ENCODE peak calls at places on chromosomes 6 and 20, in eight cellular contexts. B is HepG2, Y is HCT116, V is transverse colon, Q is breast epithelium, A is lower leg skin, Z is ovary, I is GM12892. G is an unnamed sample.

GRCh38 chr20:3687655-3688054 is 5.8 kb upstream of the ADAM33 start:
- DNase-seq in B (peak), Y (peak), V (no peak), Q (no peak), A (no peak), Z (no peak), I (no peak), G (no peak)

GRCh38 chr20:17936791-17937687 is 31.6 kb downstream of the SNX5 start:
- DNase-seq in B (no peak), Y (no peak), V (peak), Q (no peak), A (no peak), Z (peak), I (no peak), G (no peak)

GRCh38 chr6:34595332-34596090 is 39.4 kb upstream of the SPDEF start:
- DNase-seq in B (no peak), Y (no peak), V (no peak), Q (no peak), A (no peak), Z (no peak), I (no peak), G (no peak)

GRCh38 chr6:30844118-30844535 is 40.2 kb upstream of the DDR1 start:
- DNase-seq in B (peak), Y (no peak), V (no peak), Q (no peak), A (no peak), Z (no peak), I (no peak), G (no peak)

GRCh38 chr6:19830171-19830570 is 7.0 kb upstream of the ID4 start:
- DNase-seq in B (peak), Y (no peak), V (no peak), Q (no peak), A (no peak), Z (no peak), I (no peak), G (no peak)

GRCh38 chr6:155985660-155986138 is 530.1 kb upstream of the NOX3 start:
- DNase-seq in B (no peak), Y (no peak), V (no peak), Q (no peak), A (no peak), Z (no peak), I (no peak), G (no peak)

GRCh38 chr6:142872376-142872775 is 72.6 kb downstream of the HIVEP2 start:
- DNase-seq in B (no peak), Y (no peak), V (peak), Q (no peak), A (no peak), Z (no peak), I (no peak), G (no peak)

GRCh38 chr6:511488-512137 is 120.1 kb downstream of the IRF4 start:
- DNase-seq in B (no peak), Y (no peak), V (no peak), Q (no peak), A (no peak), Z (no peak), I (no peak), G (no peak)

GRCh38 chr20:25606094-25606640 is 17.6 kb downstream of the NANP start:
- DNase-seq in B (no peak), Y (no peak), V (no peak), Q (no peak), A (no peak), Z (no peak), I (no peak), G (no peak)

GRCh38 chr6:45687570-45687969 is 309.8 kb upstream of the SUPT3H start:
- DNase-seq in B (no peak), Y (no peak), V (no peak), Q (no peak), A (no peak), Z (no peak), I (no peak), G (peak)

GRCh38 chr6:115717472-115717871 is 343.2 kb downstream of the FRK start:
- DNase-seq in B (no peak), Y (no peak), V (no peak), Q (no peak), A (no peak), Z (no peak), I (no peak), G (no peak)

GRCh38 chr20:22048241-22048640 is 342.8 kb downstream of the PAX1 start:
- DNase-seq in B (no peak), Y (no peak), V (no peak), Q (no peak), A (no peak), Z (no peak), I (no peak), G (no peak)

GRCh38 chr20:62212309-62212708 is 7.8 kb downstream of the HRH3 start:
- DNase-seq in B (no peak), Y (no peak), V (no peak), Q (no peak), A (no peak), Z (no peak), I (no peak), G (no peak)

GRCh38 chr6:16511048-16511660 is 250.1 kb downstream of the ATXN1 start:
- DNase-seq in B (peak), Y (no peak), V (no peak), Q (no peak), A (no peak), Z (no peak), I (no peak), G (no peak)

DNA sequence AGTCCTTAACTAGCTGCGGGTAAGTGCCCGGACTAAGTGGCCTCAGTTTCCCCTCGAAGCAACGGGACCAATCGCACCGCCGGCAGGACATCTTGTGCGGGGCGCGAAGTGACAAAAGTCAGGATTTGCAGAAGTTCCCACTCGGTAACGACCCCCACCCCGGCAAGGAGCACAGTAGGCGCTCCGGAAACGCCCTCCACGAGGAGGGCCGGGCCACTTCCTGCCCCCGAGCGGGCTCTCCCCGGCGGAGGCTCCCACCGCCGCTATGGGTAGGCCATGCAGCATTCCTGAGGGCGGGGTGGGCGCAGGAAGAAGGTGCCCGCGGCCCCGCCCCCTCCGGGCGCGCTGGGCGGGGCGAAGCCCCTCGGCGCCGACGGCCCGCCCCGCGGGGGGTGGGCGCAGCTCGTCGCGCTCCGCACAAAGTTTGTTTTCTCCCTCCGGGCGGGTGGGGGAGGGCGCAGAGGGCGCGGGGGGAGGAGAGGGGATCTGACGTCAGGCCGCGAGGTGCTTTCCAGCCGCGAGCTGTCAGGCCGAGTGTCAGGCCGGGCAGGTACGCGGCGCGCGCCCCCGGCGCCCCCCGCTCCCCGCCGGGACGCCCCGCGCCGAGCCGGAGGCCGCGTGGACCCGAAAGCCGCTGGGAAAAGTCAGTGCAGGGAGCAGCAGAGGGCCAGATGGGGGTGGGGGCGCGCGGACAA is at the start of gene TGIF2:
- DNase-seq in B (peak), Y (peak), V (peak), Q (peak), A (peak), Z (peak), I (peak), G (no peak)
- TF ChIP-seq POLR2A in B (peak), Y (no peak), V (peak), Q (no peak), A (no peak), Z (peak), I (peak), G (no peak)

DNA sequence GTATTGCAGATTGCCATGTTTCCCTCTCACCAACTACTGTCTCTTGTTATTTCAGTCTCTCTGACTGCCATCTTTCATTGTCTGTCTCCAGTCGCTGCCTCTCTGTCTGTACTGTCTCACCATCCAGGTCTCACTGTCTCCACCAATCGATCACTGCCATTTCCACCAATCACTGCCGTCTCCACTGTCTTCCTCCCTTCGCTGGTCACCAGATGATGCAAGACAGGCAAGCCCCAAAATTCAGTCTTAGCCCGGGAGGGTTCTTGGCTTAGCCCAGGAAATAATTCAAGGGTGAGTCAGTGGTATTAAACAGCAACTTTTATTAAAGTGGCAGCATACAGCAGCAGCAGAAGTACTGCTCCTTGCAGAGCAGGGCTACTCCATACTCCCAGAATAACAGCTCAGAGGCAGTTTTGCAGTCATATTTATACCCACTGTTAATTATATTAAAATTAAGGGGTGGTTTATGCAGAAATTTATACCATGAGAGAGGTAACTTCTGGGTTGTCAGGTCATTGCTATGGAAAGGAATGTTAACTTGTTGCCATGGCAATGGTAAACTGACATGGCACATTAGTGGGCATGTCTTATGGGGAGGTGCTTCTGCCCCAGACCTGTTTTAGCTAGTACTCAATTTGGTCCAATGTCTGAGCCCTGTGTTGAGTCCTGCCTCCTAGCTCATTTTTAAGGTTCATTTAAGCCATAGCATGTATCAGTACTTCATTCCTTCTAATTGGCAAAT is 23.0 kb upstream of the ECHDC1 start:
- DNase-seq in B (no peak), Y (peak), V (no peak), Q (no peak), A (no peak), Z (no peak), I (no peak), G (no peak)
- TF ChIP-seq POLR2A in B (no peak), Y (no peak), V (no peak), Q (no peak), A (no peak), Z (no peak), I (no peak), G (no peak)

GRCh38 chr20:50309280-50309763 is 118.7 kb downstream of the CEBPB start:
- DNase-seq in B (no peak), Y (no peak), V (no peak), Q (no peak), A (no peak), Z (no peak), I (no peak), G (no peak)

GRCh38 chr20:50306478-50307423 is 116.1 kb downstream of the CEBPB start:
- DNase-seq in B (no peak), Y (no peak), V (no peak), Q (no peak), A (no peak), Z (peak), I (no peak), G (peak)

GRCh38 chr20:50309764-50310672 is 119.4 kb downstream of the CEBPB start:
- DNase-seq in B (no peak), Y (no peak), V (no peak), Q (no peak), A (no peak), Z (no peak), I (no peak), G (no peak)

GRCh38 chr20:50308166-50308512 is 117.5 kb downstream of the CEBPB start:
- DNase-seq in B (no peak), Y (no peak), V (no peak), Q (no peak), A (no peak), Z (no peak), I (no peak), G (no peak)

DNA sequence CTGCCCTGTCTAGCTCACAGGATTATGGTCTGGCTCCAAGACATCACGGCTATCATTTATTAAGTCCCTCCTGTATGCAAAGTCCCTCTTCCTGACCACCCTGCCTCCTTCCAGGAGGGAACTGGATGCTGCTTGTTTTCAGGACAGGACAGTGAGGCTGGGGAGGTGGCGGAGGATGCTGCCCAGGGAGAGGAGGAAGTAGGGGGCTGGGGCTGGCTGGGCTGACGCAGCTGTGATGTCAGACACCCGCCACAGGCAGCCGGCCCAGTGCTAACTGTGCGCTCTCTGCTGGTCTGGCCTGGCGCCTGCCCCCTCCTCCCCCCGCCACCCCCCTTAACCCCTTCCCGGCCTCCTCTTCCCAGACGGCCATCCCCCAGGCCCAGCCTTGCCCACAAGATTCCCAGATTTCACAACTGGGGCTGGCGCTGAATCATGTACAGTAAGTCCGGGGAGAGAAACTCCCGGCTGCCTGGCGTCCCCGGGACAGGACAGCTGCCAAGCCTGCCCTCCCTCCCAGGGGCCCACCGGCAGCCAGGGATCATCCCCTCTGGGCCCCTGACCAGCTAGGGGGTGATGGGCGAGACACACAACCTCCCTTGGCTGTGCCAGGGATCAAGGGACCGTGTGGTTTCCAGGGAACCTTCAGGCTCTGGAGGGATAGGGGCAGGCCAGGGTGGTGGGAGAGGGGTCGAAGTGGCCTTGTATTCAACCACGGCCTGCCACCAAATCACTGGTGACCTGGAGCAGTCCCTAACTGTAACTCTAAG is 118.1 kb downstream of the CEBPB start:
- DNase-seq in B (peak), Y (peak), V (peak), Q (peak), A (peak), Z (peak), I (no peak), G (no peak)
- TF ChIP-seq POLR2A in B (no peak), Y (peak), V (no peak), Q (peak), A (no peak), Z (peak), I (no peak), G (peak)

DNA sequence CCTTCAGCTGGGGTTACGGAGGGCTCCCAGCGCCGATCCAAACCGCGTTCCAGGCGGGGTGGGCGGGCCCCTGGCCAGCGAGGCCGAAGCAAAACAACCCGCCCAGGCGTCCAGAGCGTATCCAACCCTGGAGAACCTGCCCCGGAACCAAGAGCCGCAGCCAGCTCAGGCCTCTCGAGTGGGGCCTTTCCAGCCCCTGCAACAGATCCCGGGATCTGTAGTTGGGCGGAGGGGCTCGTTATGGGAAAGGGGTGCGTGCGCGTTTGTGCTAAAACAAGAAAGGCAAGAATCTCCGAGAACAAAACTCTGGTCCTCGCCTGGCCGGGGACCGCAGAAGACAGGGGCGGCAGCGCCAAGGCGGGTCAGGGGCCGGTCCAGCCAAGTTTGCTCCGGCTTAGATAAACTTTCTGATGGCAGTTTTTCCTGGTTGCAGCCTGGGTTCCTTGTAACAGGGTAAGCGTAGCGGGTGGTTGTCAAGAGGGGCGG is 528 bp upstream of the RIN2 start:
- DNase-seq in B (peak), Y (no peak), V (peak), Q (peak), A (peak), Z (peak), I (no peak), G (no peak)
- TF ChIP-seq POLR2A in B (peak), Y (no peak), V (peak), Q (peak), A (no peak), Z (peak), I (no peak), G (peak)

GRCh38 chr6:139705284-139705683 is 330.8 kb upstream of the CITED2 start:
- DNase-seq in B (no peak), Y (no peak), V (no peak), Q (no peak), A (no peak), Z (no peak), I (no peak), G (no peak)
- TF ChIP-seq POLR2A in B (no peak), Y (no peak), V (no peak), Q (no peak), A (no peak), Z (no peak), I (no peak), G (no peak)

GRCh38 chr6:113968472-113968871 is 2.5 kb downstream of the HDAC2 start:
- DNase-seq in B (no peak), Y (no peak), V (no peak), Q (no peak), A (no peak), Z (no peak), I (no peak), G (no peak)

GRCh38 chr6:113970808-113971676 is at the start of gene HDAC2:
- DNase-seq in B (peak), Y (peak), V (peak), Q (peak), A (peak), Z (peak), I (peak), G (no peak)

GRCh38 chr6:113971786-113972185 is 838 bp upstream of the HDAC2 start:
- DNase-seq in B (no peak), Y (no peak), V (no peak), Q (no peak), A (no peak), Z (no peak), I (no peak), G (no peak)

GRCh38 chr6:113967777-113968176 is 3.2 kb downstream of the HDAC2 start:
- DNase-seq in B (no peak), Y (no peak), V (no peak), Q (no peak), A (no peak), Z (no peak), I (no peak), G (no peak)

DNA sequence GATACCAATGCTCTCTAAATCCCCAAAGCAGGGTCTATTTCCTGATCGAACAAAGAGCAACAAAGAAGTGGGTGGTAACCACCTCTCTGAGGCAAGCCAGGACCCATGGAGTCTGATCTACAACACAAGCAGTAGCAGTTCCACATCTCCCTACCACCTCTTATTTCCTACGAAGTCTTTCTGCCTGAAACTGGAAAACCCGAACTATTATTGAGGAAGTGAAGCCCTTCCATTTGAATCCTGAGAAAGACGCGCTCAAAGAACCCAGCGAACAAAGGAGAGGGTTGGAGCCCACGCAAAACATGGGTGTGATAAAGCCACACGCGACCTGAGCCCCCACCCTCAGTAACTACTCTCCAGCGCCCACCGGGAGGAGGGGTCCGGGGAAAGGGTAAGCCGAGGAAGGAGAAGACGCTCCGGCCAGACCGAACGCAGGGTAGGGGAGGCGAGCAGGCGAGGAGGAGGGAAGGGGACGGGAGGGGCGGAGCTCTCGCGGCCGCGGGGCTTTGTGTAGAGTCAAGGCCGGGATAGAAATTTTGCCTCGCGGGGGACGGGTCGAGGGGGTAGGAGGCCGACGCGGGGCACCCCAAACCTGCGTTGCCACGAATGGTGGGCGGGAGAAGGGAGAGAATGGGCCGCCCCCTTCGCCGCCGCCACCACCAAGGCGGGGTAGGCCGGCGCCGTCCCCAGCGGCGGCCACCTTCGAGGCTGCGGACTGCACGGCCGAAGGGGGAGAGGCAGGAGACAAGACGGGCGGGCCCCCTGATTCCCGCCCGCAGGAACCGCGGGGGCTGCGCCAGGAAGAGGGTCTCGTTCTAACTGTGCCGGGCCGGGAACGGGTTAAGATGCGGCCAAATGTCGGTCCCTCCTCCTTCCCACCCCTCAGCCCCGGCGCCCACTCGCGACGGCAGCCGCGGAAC is 800 bp downstream of the HDAC2 start:
- DNase-seq in B (peak), Y (no peak), V (peak), Q (peak), A (peak), Z (peak), I (peak), G (no peak)
- TF ChIP-seq POLR2A in B (no peak), Y (no peak), V (no peak), Q (no peak), A (no peak), Z (no peak), I (no peak), G (no peak)

DNA sequence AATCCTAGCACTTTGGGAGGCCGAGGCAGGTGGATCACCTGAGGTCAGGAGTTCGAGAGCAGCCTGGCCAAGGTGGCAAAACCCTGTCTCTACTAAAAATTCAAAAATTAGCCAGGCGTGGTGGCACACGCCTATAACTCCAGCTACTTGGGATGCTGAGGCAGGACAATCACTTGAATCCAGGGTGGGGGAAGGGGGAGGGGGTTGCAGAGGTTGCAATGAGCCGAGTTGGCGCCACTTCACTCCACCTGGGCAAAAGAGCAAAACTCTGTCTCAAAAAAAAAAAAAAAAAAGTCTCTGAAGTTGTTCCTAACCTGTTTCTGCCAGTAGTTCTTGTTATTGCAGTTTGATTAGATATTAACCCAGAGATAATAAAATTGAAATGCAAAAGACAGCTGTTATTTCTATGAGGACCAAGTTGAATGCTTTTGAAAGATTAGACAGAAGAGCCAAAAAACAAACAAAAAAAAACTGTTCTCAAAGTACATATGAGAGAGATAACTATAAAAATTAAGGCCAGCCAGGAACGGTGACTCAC is 22.6 kb downstream of the PIGU start:
- DNase-seq in B (no peak), Y (no peak), V (peak), Q (no peak), A (peak), Z (no peak), I (no peak), G (no peak)
- TF ChIP-seq POLR2A in B (no peak), Y (no peak), V (no peak), Q (no peak), A (no peak), Z (no peak), I (no peak), G (no peak)